ENCODE peak calls at places on chromosomes 16 and 17, in ten cellular contexts. C is heart left ventricle; N is uterus; Q is transverse colon; D is stomach; P is osteoblast; U is hepatocyte; M is thoracic aorta; W is CD8-positive, alpha-beta memory T cell; T is Peyer's patch. Z is an unnamed sample.

GRCh38 chr17:51765558-51766145 is 392.9 kb downstream of the CA10 start:
- DNase-seq in D (no peak), Q (no peak), M (no peak), W (no peak), T (no peak), U (no peak), P (no peak), N (no peak), C (no peak), Z (no peak)

GRCh38 chr17:18966831-18967624 is 15.1 kb downstream of the SLC5A10 start:
- DNase-seq in U (peak; percentile 51), P (peak; percentile 76), D (peak; percentile 55), T (no peak), W (no peak), C (no peak), Q (peak; percentile 7), N (no peak), M (no peak), Z (peak; percentile 84)

GRCh38 chr16:17347624-17348023 is 123.1 kb downstream of the XYLT1 start:
- DNase-seq in Q (no peak), P (no peak), D (no peak), M (no peak), T (no peak), W (no peak), C (no peak), U (no peak), N (no peak), Z (no peak)

GRCh38 chr16:24701521-24701951 is 27.9 kb upstream of the TNRC6A start:
- DNase-seq in P (no peak), W (no peak), U (no peak), T (no peak), M (no peak), D (no peak), C (no peak), N (no peak), Q (no peak), Z (no peak)

GRCh38 chr17:79815836-79816371 is 19.0 kb upstream of the CBX8 start:
- DNase-seq in U (no peak), T (no peak), P (no peak), Q (no peak), W (no peak), D (no peak), N (no peak), M (no peak), C (no peak), Z (peak; percentile 81)

GRCh38 chr16:88534731-88535141 is 35.5 kb upstream of the ZC3H18 start:
- DNase-seq in P (peak; percentile 98), W (no peak), N (no peak), Q (peak; percentile 65), M (no peak), U (no peak), D (no peak), C (no peak), T (no peak), Z (peak; percentile 90)

GRCh38 chr17:51279183-51279582 is 18.8 kb downstream of the UTP18 start:
- DNase-seq in P (no peak), D (no peak), N (no peak), T (no peak), C (no peak), Q (no peak), M (no peak), W (no peak), U (no peak), Z (no peak)

GRCh38 chr17:77365584-77366186 is 224.9 kb downstream of the SEC14L1 start:
- DNase-seq in T (peak; percentile 67), W (no peak), P (peak; percentile 92), N (peak; percentile 70), U (peak; percentile 66), M (peak; percentile 67), C (peak; percentile 65), Q (peak; percentile 69), D (peak; percentile 79), Z (peak; percentile 47)

GRCh38 chr17:28372945-28373274 is 1.4 kb downstream of the SARM1 start:
- DNase-seq in P (no peak), M (no peak), C (no peak), T (peak; percentile 12), W (no peak), Q (no peak), N (no peak), U (no peak), D (no peak), Z (no peak)

GRCh38 chr16:57883480-57883879 is 81.2 kb upstream of the KIFC3 start:
- DNase-seq in N (no peak), U (no peak), P (no peak), T (no peak), M (no peak), C (no peak), D (no peak), W (no peak), Q (no peak), Z (no peak)

GRCh38 chr17:8159459-8160223 is 3.1 kb downstream of the VAMP2 start:
- DNase-seq in T (peak; percentile 43), N (no peak), W (no peak), D (no peak), M (no peak), U (no peak), P (peak; percentile 63), C (no peak), Q (no peak), Z (peak; percentile 11)

GRCh38 chr17:49715717-49716279 is 8.0 kb upstream of the SLC35B1 start:
- DNase-seq in C (no peak), W (peak; percentile 62), N (no peak), P (no peak), U (no peak), D (no peak), M (no peak), Q (no peak), T (no peak), Z (no peak)

GRCh38 chr17:49717371-49717841 is 9.6 kb upstream of the SLC35B1 start:
- DNase-seq in U (no peak), N (no peak), P (no peak), C (no peak), T (no peak), D (peak; percentile 46), W (no peak), Q (no peak), M (no peak), Z (no peak)

GRCh38 chr17:49716952-49717351 is 9.2 kb upstream of the SLC35B1 start:
- DNase-seq in U (no peak), P (no peak), T (no peak), N (no peak), W (no peak), C (no peak), Q (no peak), M (no peak), D (no peak), Z (no peak)

DNA sequence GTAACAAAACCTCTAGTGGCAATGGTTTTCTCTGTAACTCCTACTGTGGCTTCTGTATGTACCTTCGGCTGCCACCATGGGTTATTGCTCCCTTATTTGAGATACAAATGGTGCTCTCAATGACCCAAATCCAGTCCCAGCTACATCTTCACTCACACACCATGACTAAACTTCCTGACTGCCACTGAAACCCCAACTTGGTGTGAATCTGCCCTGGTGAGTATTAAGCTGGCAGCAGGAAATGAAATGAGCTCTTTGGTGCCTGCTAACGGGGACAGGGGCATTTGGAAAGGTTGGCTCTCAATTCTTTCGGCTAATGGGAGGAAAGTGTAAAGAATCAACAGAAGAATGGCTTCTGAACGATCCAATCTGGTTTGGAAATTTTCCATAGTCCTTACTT is 7.5 kb upstream of the SLC35B1 start:
- DNase-seq in C (no peak), M (no peak), Q (no peak), U (no peak), T (no peak), W (peak; percentile 36), D (no peak), N (no peak), P (no peak), Z (no peak)
- H3K36me3 ChIP-seq in C (peaks cover 92% of the 10 kb centered on the region), M (peaks cover 70% of the 10 kb centered on the region), Q (no peaks in the 10 kb centered on the region), U (no peaks in the 10 kb centered on the region), T (no peaks in the 10 kb centered on the region), W (peaks cover 55% of the 10 kb centered on the region), D (peaks cover 97% of the 10 kb centered on the region), N (no peaks in the 10 kb centered on the region), P (peaks cover 4% of the 10 kb centered on the region), Z (peaks cover 35% of the 10 kb centered on the region)

GRCh38 chr16:84594725-84595038 is 23.2 kb downstream of the COTL1 start:
- DNase-seq in P (no peak), M (no peak), D (no peak), T (no peak), U (no peak), Q (no peak), W (no peak), C (no peak), N (no peak), Z (no peak)

GRCh38 chr16:84593825-84594724 is 23.8 kb downstream of the COTL1 start:
- DNase-seq in U (no peak), C (no peak), T (peak; percentile 86), Q (peak; percentile 84), W (peak; percentile 81), M (no peak), N (peak; percentile 42), D (peak; percentile 78), P (no peak), Z (peak; percentile 75)

GRCh38 chr16:84596161-84596560 is 21.7 kb downstream of the COTL1 start:
- DNase-seq in P (no peak), Q (no peak), U (no peak), W (no peak), C (no peak), M (no peak), N (no peak), T (no peak), D (no peak), Z (no peak)

GRCh38 chr16:84596801-84597517 is 20.9 kb downstream of the COTL1 start:
- DNase-seq in D (no peak), U (no peak), N (no peak), M (no peak), P (no peak), W (no peak), Q (no peak), T (no peak), C (no peak), Z (no peak)

DNA sequence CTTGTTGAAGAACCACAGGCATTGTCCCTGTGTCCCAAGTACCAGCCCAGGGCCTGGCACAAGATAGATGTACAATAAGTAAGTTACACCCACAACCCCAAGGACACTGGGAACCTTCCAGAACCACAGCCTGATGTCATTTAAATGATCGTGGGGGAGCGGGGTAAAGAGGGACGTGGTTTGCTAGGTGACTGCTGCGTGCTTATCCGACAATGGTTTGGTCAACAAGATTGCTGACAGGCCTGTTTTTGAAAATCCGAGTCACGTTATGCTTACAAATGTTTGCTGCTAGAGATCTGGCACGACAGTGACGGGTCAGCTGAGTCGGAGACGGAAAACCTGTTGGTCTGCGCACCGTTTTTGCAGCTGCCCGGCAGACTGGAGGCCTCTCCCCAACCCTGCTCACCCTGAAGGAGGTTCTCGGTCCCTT is 22.8 kb downstream of the COTL1 start:
- DNase-seq in W (no peak), T (peak; percentile 65), U (no peak), N (peak; percentile 42), P (no peak), M (no peak), Q (peak; percentile 30), D (peak; percentile 87), C (no peak), Z (no peak)
- H3K4me3 ChIP-seq in W (peak overlapping the region; percentile 53), T (peak overlapping the region; percentile 38), U (no peak overlapping the region), N (no peak overlapping the region), P (no peak overlapping the region), M (no peak overlapping the region), Q (no peak overlapping the region), D (peak overlapping the region; percentile 22), C (no peak overlapping the region), Z (no peak overlapping the region)

GRCh38 chr17:48599373-48599772 is 5.4 kb downstream of the HOXB6 start:
- DNase-seq in M (no peak), U (no peak), N (no peak), D (no peak), Q (no peak), T (no peak), C (no peak), P (no peak), W (no peak), Z (no peak)
- H3K27me3 ChIP-seq in M (no peaks in the 10 kb centered on the region), U (peaks cover 98% of the 10 kb centered on the region), N (peaks cover 9% of the 10 kb centered on the region), D (peaks cover 100% of the 10 kb centered on the region), Q (peaks cover 15% of the 10 kb centered on the region), T (no peaks in the 10 kb centered on the region), C (peaks cover 99% of the 10 kb centered on the region), P (peaks cover 100% of the 10 kb centered on the region), W (peaks cover 87% of the 10 kb centered on the region), Z (peaks cover 100% of the 10 kb centered on the region)

GRCh38 chr17:54941285-54941684 is 27.2 kb downstream of the COX11 start:
- DNase-seq in M (no peak), P (no peak), N (no peak), Q (no peak), U (no peak), T (no peak), W (no peak), C (no peak), D (no peak), Z (no peak)
- H3K36me3 ChIP-seq in M (peaks cover 17% of the 10 kb centered on the region), P (peaks cover 7% of the 10 kb centered on the region), N (no peaks in the 10 kb centered on the region), Q (no peaks in the 10 kb centered on the region), U (no peaks in the 10 kb centered on the region), T (no peaks in the 10 kb centered on the region), W (no peaks in the 10 kb centered on the region), C (no peaks in the 10 kb centered on the region), D (peaks cover 36% of the 10 kb centered on the region), Z (peaks cover 11% of the 10 kb centered on the region)